ENCODE peak calls at places on chromosome 15, in five cellular contexts. One of them, this sample, is unnamed.

GRCh38 chr15:89783111-89783860 is 7.2 kb downstream of the MESP2 start:
- DNase-seq in iris pigment epithelial cell: no peak
- DNase-seq in H4: no peak
- DNase-seq in LoVo: no peak
- DNase-seq in activated gamma-delta T cell treated with Interleukin-2 at 50 U/mL for 16 hours: no peak
- DNase-seq in this sample: no peak

GRCh38 chr15:64070106-64070505 is 23.5 kb downstream of the CIAO2A start:
- DNase-seq in activated gamma-delta T cell treated with Interleukin-2 at 50 U/mL for 16 hours: no peak
- DNase-seq in iris pigment epithelial cell: no peak
- DNase-seq in LoVo: no peak
- DNase-seq in H4: no peak
- DNase-seq in this sample: no peak

GRCh38 chr15:70741107-70741511 is 22.2 kb downstream of the UACA start:
- DNase-seq in LoVo: no peak
- DNase-seq in activated gamma-delta T cell treated with Interleukin-2 at 50 U/mL for 16 hours: no peak
- DNase-seq in H4: peak
- DNase-seq in iris pigment epithelial cell: peak
- DNase-seq in this sample: peak

GRCh38 chr15:80569656-80570055 is 125.5 kb upstream of the ABHD17C start:
- DNase-seq in LoVo: no peak
- DNase-seq in iris pigment epithelial cell: no peak
- DNase-seq in activated gamma-delta T cell treated with Interleukin-2 at 50 U/mL for 16 hours: no peak
- DNase-seq in H4: no peak
- DNase-seq in this sample: no peak

GRCh38 chr15:74334127-74334526 is 33.3 kb downstream of the CYP11A1 start:
- DNase-seq in H4: no peak
- DNase-seq in LoVo: no peak
- DNase-seq in iris pigment epithelial cell: no peak
- DNase-seq in activated gamma-delta T cell treated with Interleukin-2 at 50 U/mL for 16 hours: no peak
- DNase-seq in this sample: no peak

GRCh38 chr15:70098461-70099166 is 897 bp upstream of the TLE3 start:
- DNase-seq in activated gamma-delta T cell treated with Interleukin-2 at 50 U/mL for 16 hours: peak
- DNase-seq in H4: no peak
- DNase-seq in iris pigment epithelial cell: peak
- DNase-seq in LoVo: peak
- DNase-seq in this sample: peak

GRCh38 chr15:72057548-72058091 is 60.3 kb downstream of the MYO9A start:
- DNase-seq in H4: no peak
- DNase-seq in LoVo: peak
- DNase-seq in iris pigment epithelial cell: no peak
- DNase-seq in activated gamma-delta T cell treated with Interleukin-2 at 50 U/mL for 16 hours: no peak
- DNase-seq in this sample: no peak

GRCh38 chr15:64845183-64845611 is 3.5 kb downstream of the PLEKHO2 start:
- DNase-seq in H4: no peak
- DNase-seq in iris pigment epithelial cell: no peak
- DNase-seq in activated gamma-delta T cell treated with Interleukin-2 at 50 U/mL for 16 hours: no peak
- DNase-seq in LoVo: no peak
- DNase-seq in this sample: peak

GRCh38 chr15:56523521-56523920 is 58.6 kb upstream of the MNS1 start:
- DNase-seq in iris pigment epithelial cell: peak
- DNase-seq in activated gamma-delta T cell treated with Interleukin-2 at 50 U/mL for 16 hours: no peak
- DNase-seq in LoVo: no peak
- DNase-seq in H4: no peak
- DNase-seq in this sample: no peak

This sample was measured in SJCRH30.